ENCODE peak calls at places on chromosomes 3 and 15, in four cellular contexts. A is fibroblast of lung, I is astrocyte, E is suprapubic skin. N is an unnamed sample.

GRCh38 chr3:31709005-31709404 is 176.3 kb downstream of the STT3B start:
- DNase-seq in A (no peak), I (peak; percentile 12), E (no peak), N (no peak)

GRCh38 chr3:8975081-8976020 is 12.1 kb upstream of the RAD18 start:
- DNase-seq in A (no peak), I (no peak), E (no peak), N (no peak)

GRCh38 chr3:189947948-189948723 is 172.6 kb downstream of the P3H2 start:
- DNase-seq in A (peak; percentile 48), I (no peak), E (no peak), N (no peak)

GRCh38 chr15:39472661-39473657 is 107.9 kb upstream of the THBS1 start:
- DNase-seq in A (peak; percentile 100), I (peak; percentile 10), E (peak; percentile 88), N (peak; percentile 43)

GRCh38 chr15:49624046-49624445 is 3.2 kb downstream of the DTWD1 start:
- DNase-seq in A (no peak), I (peak; percentile 94), E (no peak), N (no peak)

GRCh38 chr3:24237971-24238767 is 256.5 kb downstream of the THRB start:
- DNase-seq in A (peak; percentile 95), I (peak; percentile 96), E (no peak), N (peak; percentile 43)

GRCh38 chr3:4511491-4512251 is 18.5 kb downstream of the ITPR1 start:
- DNase-seq in A (no peak), I (no peak), E (no peak), N (no peak)

GRCh38 chr15:101641134-101641764 is 10.9 kb downstream of the TM2D3 start:
- DNase-seq in A (peak; percentile 79), I (peak; percentile 22), E (peak; percentile 76), N (peak; percentile 53)

GRCh38 chr3:29763115-29763514 is 482.2 kb downstream of the RBMS3 start:
- DNase-seq in A (no peak), I (no peak), E (no peak), N (no peak)

GRCh38 chr3:71050521-71051258 is 532.8 kb downstream of the FOXP1 start:
- DNase-seq in A (peak; percentile 83), I (peak; percentile 97), E (no peak), N (no peak)

GRCh38 chr3:44511238-44511567 is 33.7 kb upstream of the ZNF445 start:
- DNase-seq in A (peak; percentile 19), I (no peak), E (no peak), N (no peak)

GRCh38 chr3:81684739-81685395 is 76.6 kb downstream of the GBE1 start:
- DNase-seq in A (peak; percentile 20), I (peak; percentile 24), E (no peak), N (no peak)

GRCh38 chr3:78506038-78506437 is 1261.8 kb downstream of the ROBO1 start:
- DNase-seq in A (no peak), I (peak; percentile 38), E (no peak), N (no peak)

GRCh38 chr3:71908001-71908400 is 123.1 kb upstream of the PROK2 start:
- DNase-seq in A (no peak), I (no peak), E (no peak), N (no peak)

GRCh38 chr3:104291878-104292277 is 1074.8 kb upstream of the ALCAM start:
- DNase-seq in A (peak; percentile 8), I (no peak), E (no peak), N (no peak)
- H3K4me3 ChIP-seq in A (peak overlapping the region; percentile 14), I (no peak overlapping the region), E (peak overlapping the region; percentile 9), N (no peak overlapping the region)

GRCh38 chr3:186985713-186986364 is 55.5 kb downstream of the ST6GAL1 start:
- DNase-seq in A (no peak), I (no peak), E (no peak), N (no peak)
- H3K4me3 ChIP-seq in A (no peak overlapping the region), I (no peak overlapping the region), E (no peak overlapping the region), N (no peak overlapping the region)

GRCh38 chr3:105351821-105352220 is 14.9 kb upstream of the ALCAM start:
- DNase-seq in A (peak; percentile 47), I (peak; percentile 60), E (no peak), N (no peak)
- H3K4me3 ChIP-seq in A (no peak overlapping the region), I (no peak overlapping the region), E (no peak overlapping the region), N (no peak overlapping the region)

GRCh38 chr15:40906101-40906946 is 12.1 kb downstream of the VPS18 start:
- DNase-seq in A (peak; percentile 93), I (peak; percentile 90), E (peak; percentile 91), N (peak; percentile 88)
- H3K4me3 ChIP-seq in A (peak overlapping the region; percentile 39), I (peak overlapping the region; percentile 45), E (peak overlapping the region; percentile 43), N (peak overlapping the region; percentile 68)

GRCh38 chr3:128484404-128485282 is 8.4 kb downstream of the GATA2 start:
- DNase-seq in A (no peak), I (no peak), E (no peak), N (no peak)
- H3K4me3 ChIP-seq in A (no peak overlapping the region), I (no peak overlapping the region), E (peak overlapping the region; percentile 68), N (peak overlapping the region; percentile 76)

N was measured in breast epithelium.